ENCODE peak calls at places on chromosomes 12 and 14, in seven cellular contexts. H is ovary, D is AG04450, J is Calu3, T is cardiac muscle cell, K is HFF-Myc, U is stomach. Z is an unnamed sample.

GRCh38 chr12:54294152-54294913 is 6.5 kb downstream of the NFE2 start:
- DNase-seq in D (no peak), H (no peak), U (peak; percentile 68), K (no peak), T (peak; percentile 41), J (peak; percentile 77), Z (peak; percentile 62)

GRCh38 chr14:101001311-101002069 is 98.0 kb upstream of the RTL1 start:
- DNase-seq in U (no peak), K (peak; percentile 53), T (peak; percentile 67), H (no peak), J (peak; percentile 48), D (peak; percentile 29), Z (no peak)

GRCh38 chr14:58730793-58731464 is 93.2 kb downstream of the DACT1 start:
- DNase-seq in T (peak; percentile 26), K (no peak), U (no peak), D (no peak), H (no peak), J (no peak), Z (no peak)

GRCh38 chr12:45219621-45220020 is 3.7 kb downstream of the ANO6 start:
- DNase-seq in J (no peak), D (no peak), K (no peak), T (no peak), H (no peak), U (no peak), Z (no peak)

GRCh38 chr14:30114051-30114450 is 186.4 kb upstream of the PRKD1 start:
- DNase-seq in D (no peak), H (no peak), J (no peak), U (no peak), T (peak; percentile 6), K (no peak), Z (no peak)

GRCh38 chr12:109016016-109016415 is 4.9 kb downstream of the SVOP start:
- DNase-seq in K (no peak), T (no peak), U (no peak), D (no peak), H (no peak), J (no peak), Z (no peak)

GRCh38 chr12:92143280-92143679 is 2.4 kb downstream of the BTG1 start:
- DNase-seq in J (no peak), K (no peak), T (no peak), H (no peak), U (no peak), D (no peak), Z (no peak)

GRCh38 chr12:131861261-131862083 is 33.0 kb upstream of the ULK1 start:
- DNase-seq in K (no peak), D (no peak), H (no peak), U (no peak), T (no peak), J (no peak), Z (no peak)

GRCh38 chr14:100546051-100546443 is 41.2 kb downstream of the BEGAIN start:
- DNase-seq in T (peak; percentile 28), D (no peak), H (no peak), K (no peak), U (peak; percentile 36), J (no peak), Z (no peak)

GRCh38 chr12:68638171-68638570 is 27.5 kb downstream of the RAP1B start:
- DNase-seq in J (no peak), U (no peak), D (no peak), K (no peak), T (no peak), H (no peak), Z (no peak)

GRCh38 chr14:67487937-67488893 is at the start of gene TMEM229B:
- DNase-seq in D (no peak), K (no peak), U (peak; percentile 66), T (no peak), H (no peak), J (no peak), Z (no peak)

GRCh38 chr12:4395818-4396217 is 16.3 kb upstream of the FGF23 start:
- DNase-seq in U (no peak), T (no peak), H (no peak), K (no peak), D (no peak), J (no peak), Z (no peak)

GRCh38 chr12:51832708-51833107 is 15.8 kb downstream of the FIGNL2 start:
- DNase-seq in T (peak; percentile 32), D (no peak), K (no peak), J (no peak), U (no peak), H (no peak), Z (no peak)

GRCh38 chr12:25716842-25717241 is 163.8 kb upstream of the LMNTD1 start:
- DNase-seq in J (no peak), U (no peak), D (no peak), H (no peak), K (peak; percentile 70), T (no peak), Z (no peak)

GRCh38 chr12:106282457-106283097 is 20.0 kb upstream of the TCP11L2 start:
- DNase-seq in K (no peak), D (no peak), T (peak; percentile 75), J (peak; percentile 63), U (peak; percentile 62), H (peak; percentile 40), Z (no peak)

GRCh38 chr12:10249690-10250455 is 37.2 kb downstream of the GABARAPL1 start:
- DNase-seq in U (no peak), J (no peak), T (no peak), D (no peak), K (no peak), H (no peak), Z (no peak)

GRCh38 chr12:116332705-116333380 is 55.4 kb upstream of the MED13L start:
- DNase-seq in T (no peak), J (no peak), H (no peak), U (no peak), K (no peak), D (no peak), Z (no peak)

GRCh38 chr12:31868980-31869379 is 90.2 kb upstream of the RESF1 start:
- DNase-seq in D (no peak), T (peak; percentile 86), J (peak; percentile 30), H (peak; percentile 56), K (peak; percentile 41), U (peak; percentile 52), Z (no peak)

GRCh38 chr12:132950844-132951535 is 5.1 kb downstream of the ZNF605 start:
- DNase-seq in H (no peak), K (no peak), D (no peak), U (no peak), J (no peak), T (no peak), Z (no peak)

GRCh38 chr12:132951649-132952048 is 4.5 kb downstream of the ZNF605 start:
- DNase-seq in J (no peak), U (no peak), T (no peak), K (no peak), D (no peak), H (no peak), Z (no peak)

GRCh38 chr12:132953771-132954170 is 2.3 kb downstream of the ZNF605 start:
- DNase-seq in U (no peak), D (no peak), J (no peak), K (no peak), H (no peak), T (no peak), Z (no peak)

GRCh38 chr12:132953163-132953425 is 3.0 kb downstream of the ZNF605 start:
- DNase-seq in D (no peak), J (no peak), K (no peak), T (no peak), H (no peak), U (no peak), Z (no peak)

GRCh38 chr12:132952371-132953162 is 3.5 kb downstream of the ZNF605 start:
- DNase-seq in K (no peak), D (no peak), T (no peak), J (no peak), H (no peak), U (no peak), Z (no peak)
- TF ChIP-seq CTCF in K (no peak), D (no peak), T (no peak), J (no peak), H (no peak), U (no peak), Z (no peak)

DNA sequence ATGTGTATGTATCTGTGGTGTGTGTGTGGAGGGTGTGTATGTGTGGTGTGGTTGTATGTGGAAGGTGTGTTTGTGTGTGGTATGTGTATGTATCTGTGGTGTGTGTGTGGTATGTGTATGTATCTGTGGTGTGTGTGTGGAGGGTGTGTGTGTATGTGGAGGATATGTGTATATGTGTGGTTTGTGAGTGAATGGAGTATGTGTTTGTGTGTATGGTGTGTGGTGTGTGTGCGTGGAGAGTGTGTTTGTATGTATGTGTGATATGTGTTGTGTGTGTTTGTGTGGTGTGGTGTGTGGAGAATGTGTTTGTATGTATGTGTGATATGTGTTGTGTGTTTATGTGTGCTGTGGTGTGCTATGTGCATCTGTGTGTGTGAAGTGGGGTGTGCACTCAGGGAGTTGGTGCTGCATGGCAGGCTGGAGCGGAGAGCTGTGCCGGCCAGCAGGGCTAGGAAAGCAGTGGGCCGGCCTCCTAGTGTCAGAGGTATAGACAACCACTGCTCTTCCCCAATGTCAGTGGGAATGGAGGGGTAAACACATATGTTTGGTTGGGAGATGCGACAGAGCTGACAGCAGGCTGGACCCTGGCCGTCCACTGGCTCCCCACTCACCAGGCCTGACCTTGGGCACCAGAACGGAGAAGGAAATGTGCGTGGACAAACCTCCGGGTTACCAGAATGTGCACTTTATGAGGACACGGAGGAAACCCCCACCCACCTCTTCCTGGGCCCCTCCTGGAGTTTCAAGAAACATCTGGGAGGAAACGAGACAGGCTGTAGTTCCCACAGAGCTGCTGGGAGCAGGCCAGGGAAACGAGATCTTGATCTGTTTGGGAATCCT is 60.7 kb downstream of the CLMN start:
- DNase-seq in T (peak; percentile 24), D (no peak), H (no peak), U (peak; percentile 22), K (no peak), J (no peak), Z (no peak)
- TF ChIP-seq CTCF in T (no peak), D (no peak), H (no peak), U (no peak), K (no peak), J (no peak), Z (no peak)

GRCh38 chr12:72699362-72699761 is 427.2 kb downstream of the TRHDE start:
- DNase-seq in U (no peak), H (no peak), D (no peak), J (no peak), T (no peak), K (no peak), Z (no peak)
- TF ChIP-seq CTCF in U (no peak), H (no peak), D (peak; percentile 23), J (no peak), T (no peak), K (peak; percentile 22), Z (no peak)

DNA sequence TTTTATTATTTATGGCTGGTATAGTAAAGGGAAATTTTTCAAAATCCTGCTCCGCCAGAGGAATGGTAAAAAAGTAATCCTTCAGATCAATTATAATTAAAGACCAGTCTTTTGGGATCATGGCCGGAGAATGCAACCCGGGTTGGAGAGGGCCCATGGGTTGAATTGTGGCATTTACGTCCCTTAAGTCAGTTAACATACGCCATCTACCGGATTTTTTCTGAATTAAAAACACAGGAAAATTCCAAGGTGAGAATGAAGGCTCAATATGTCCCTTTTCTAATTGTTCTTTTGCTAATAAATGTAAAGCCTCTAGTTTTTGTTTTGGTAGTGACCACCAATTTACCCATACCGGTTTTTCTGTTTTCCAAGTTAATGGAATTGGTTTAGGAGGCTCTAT is 602.8 kb downstream of the ALG10 start:
- DNase-seq in K (no peak), D (no peak), H (no peak), U (no peak), J (peak; percentile 4), T (no peak), Z (no peak)
- TF ChIP-seq CTCF in K (no peak), D (no peak), H (no peak), U (no peak), J (no peak), T (no peak), Z (peak; percentile 63)